ENCODE peak calls at places on chromosome 22, in eight cellular contexts. R is HCT116, A is transverse colon, I is endothelial cell of umbilical vein, Z is GM12891, V is esophagus muscularis mucosa, D is GM12892, B is spleen. N is an unnamed sample.
A peak's percentile ranks its signal among the peaks of the same experiment; 100 is the strongest.

GRCh38 chr22:47678667-47679287 is 916.3 kb downstream of the TBC1D22A start:
- DNase-seq in R (no peak), A (no peak), I (no peak), Z (no peak), V (no peak), D (no peak), B (no peak), N (no peak)

GRCh38 chr22:39873963-39874362 is 19.6 kb downstream of the ENTHD1 start:
- DNase-seq in R (no peak), A (no peak), I (no peak), Z (no peak), V (no peak), D (no peak), B (no peak), N (no peak)

GRCh38 chr22:32909561-32910348 is 108.2 kb downstream of the TIMP3 start:
- DNase-seq in R (no peak), A (no peak), I (no peak), Z (no peak), V (no peak), D (no peak), B (no peak), N (no peak)

GRCh38 chr22:26848244-26848920 is 191.0 kb downstream of the MIAT start:
- DNase-seq in R (no peak), A (no peak), I (no peak), Z (no peak), V (peak; percentile 62), D (no peak), B (no peak), N (no peak)

GRCh38 chr22:23829845-23830372 is 8.9 kb downstream of the DERL3 start:
- DNase-seq in R (no peak), A (no peak), I (no peak), Z (no peak), V (no peak), D (no peak), B (no peak), N (no peak)

GRCh38 chr22:45995405-45996101 is 18.6 kb upstream of the WNT7B start:
- DNase-seq in R (no peak), A (no peak), I (no peak), Z (no peak), V (no peak), D (no peak), B (peak; percentile 77), N (no peak)

GRCh38 chr22:48557473-48557872 is 1270.2 kb downstream of the BRD1 start:
- DNase-seq in R (no peak), A (no peak), I (no peak), Z (no peak), V (no peak), D (no peak), B (no peak), N (no peak)

GRCh38 chr22:41217553-41218157 is 12.5 kb downstream of the L3MBTL2 start:
- DNase-seq in R (no peak), A (peak; percentile 56), I (peak; percentile 72), Z (peak; percentile 60), V (peak; percentile 96), D (peak; percentile 56), B (no peak), N (peak; percentile 42)

GRCh38 chr22:48440176-48440575 is 1387.5 kb downstream of the BRD1 start:
- DNase-seq in R (no peak), A (no peak), I (no peak), Z (no peak), V (no peak), D (no peak), B (no peak), N (no peak)

GRCh38 chr22:49042877-49043859 is 784.5 kb downstream of the BRD1 start:
- DNase-seq in R (no peak), A (no peak), I (no peak), Z (no peak), V (no peak), D (no peak), B (no peak), N (no peak)

GRCh38 chr22:48561676-48562075 is 1266.0 kb downstream of the BRD1 start:
- DNase-seq in R (no peak), A (no peak), I (no peak), Z (no peak), V (no peak), D (no peak), B (no peak), N (no peak)

GRCh38 chr22:43077121-43077877 is 11.9 kb downstream of the TTLL1 start:
- DNase-seq in R (no peak), A (peak; percentile 19), I (no peak), Z (no peak), V (no peak), D (no peak), B (no peak), N (no peak)

GRCh38 chr22:47928626-47929025 is 1166.2 kb downstream of the TBC1D22A start:
- DNase-seq in R (no peak), A (no peak), I (no peak), Z (no peak), V (no peak), D (no peak), B (no peak), N (no peak)

GRCh38 chr22:43449205-43449830 is 37.5 kb downstream of the MPPED1 start:
- DNase-seq in R (no peak), A (no peak), I (no peak), Z (no peak), V (no peak), D (no peak), B (peak; percentile 28), N (no peak)

GRCh38 chr22:47396105-47396504 is 633.7 kb downstream of the TBC1D22A start:
- DNase-seq in R (no peak), A (no peak), I (no peak), Z (no peak), V (no peak), D (no peak), B (peak; percentile 56), N (no peak)

GRCh38 chr22:22593964-22594656 is 35.0 kb upstream of the PRAME start:
- DNase-seq in R (peak; percentile 48), A (peak; percentile 38), I (peak; percentile 64), Z (peak; percentile 37), V (no peak), D (peak; percentile 21), B (peak; percentile 83), N (peak; percentile 30)

DNA sequence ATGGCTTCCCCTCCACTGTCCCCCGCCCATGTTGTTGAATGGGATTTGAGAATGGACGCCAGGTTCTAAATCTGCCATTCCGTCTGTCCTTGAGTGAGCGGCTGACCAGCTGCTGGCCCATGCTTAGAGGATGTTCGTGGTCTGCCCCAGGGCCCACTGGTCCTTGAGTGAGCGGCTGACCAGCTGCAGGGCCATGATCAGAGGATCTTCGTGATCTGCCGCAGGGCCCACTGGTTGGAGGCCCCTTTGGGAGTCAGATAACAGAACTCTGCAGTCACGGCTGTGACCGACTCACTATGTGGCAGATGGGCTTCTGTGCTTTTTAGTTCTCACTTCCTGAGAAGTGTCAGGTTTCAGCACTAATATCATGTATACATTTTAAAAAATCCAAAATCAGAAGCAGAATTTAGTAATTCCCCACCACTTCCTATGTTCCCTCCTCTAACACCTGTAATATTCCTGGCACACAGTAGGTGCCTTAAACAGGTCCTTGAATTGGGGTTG is 54.1 kb downstream of the MICAL3 start:
- DNase-seq in R (no peak), A (no peak), I (no peak), Z (no peak), V (no peak), D (no peak), B (peak; percentile 60), N (no peak)
- TF ChIP-seq POLR2A in R (no peak), A (no peak), I (no peak), Z (no peak), V (no peak), D (no peak), B (no peak), N (no peak)

GRCh38 chr22:30304495-30305244 is 15.4 kb upstream of the CASTOR1 start:
- DNase-seq in R (no peak), A (peak; percentile 63), I (peak; percentile 36), Z (no peak), V (no peak), D (no peak), B (no peak), N (peak; percentile 79)

GRCh38 chr22:30305519-30305905 is 16.2 kb upstream of the CASTOR1 start:
- DNase-seq in R (no peak), A (peak; percentile 76), I (peak; percentile 55), Z (peak; percentile 60), V (no peak), D (peak; percentile 59), B (peak; percentile 91), N (peak; percentile 62)

GRCh38 chr22:30299322-30299721 is 10.0 kb upstream of the CASTOR1 start:
- DNase-seq in R (no peak), A (no peak), I (no peak), Z (no peak), V (no peak), D (no peak), B (no peak), N (no peak)

GRCh38 chr22:30302810-30303138 is 13.5 kb upstream of the CASTOR1 start:
- DNase-seq in R (no peak), A (no peak), I (no peak), Z (no peak), V (no peak), D (no peak), B (no peak), N (no peak)

GRCh38 chr22:30301995-30302809 is 12.9 kb upstream of the CASTOR1 start:
- DNase-seq in R (no peak), A (peak; percentile 70), I (no peak), Z (no peak), V (no peak), D (no peak), B (peak; percentile 89), N (peak; percentile 44)
- TF ChIP-seq POLR2AphosphoS5 in R (no peak), A (no peak), I (no peak), Z (no peak), V (peak; percentile 54), D (no peak), B (peak; percentile 77), N (peak; percentile 26)

GRCh38 chr22:31629741-31630184 is 32.3 kb downstream of the PISD start:
- DNase-seq in R (no peak), A (no peak), I (no peak), Z (no peak), V (no peak), D (no peak), B (peak; percentile 86), N (no peak)

GRCh38 chr22:31628362-31628761 is 33.7 kb downstream of the PISD start:
- DNase-seq in R (no peak), A (no peak), I (no peak), Z (no peak), V (no peak), D (no peak), B (no peak), N (no peak)

GRCh38 chr22:31628969-31629723 is 32.9 kb downstream of the PISD start:
- DNase-seq in R (no peak), A (no peak), I (no peak), Z (no peak), V (no peak), D (peak; percentile 18), B (peak; percentile 79), N (no peak)

GRCh38 chr22:31631381-31631780 is 30.6 kb downstream of the PISD start:
- DNase-seq in R (no peak), A (no peak), I (no peak), Z (no peak), V (no peak), D (no peak), B (peak; percentile 78), N (no peak)

GRCh38 chr22:31630331-31631329 is 31.4 kb downstream of the PISD start:
- DNase-seq in R (no peak), A (peak; percentile 81), I (peak; percentile 89), Z (peak; percentile 90), V (peak; percentile 95), D (peak; percentile 93), B (peak; percentile 98), N (peak; percentile 79)
- TF ChIP-seq POLR2A in R (peak; percentile 61), A (peak; percentile 27), I (peak; percentile 39), Z (no peak), V (no peak), D (peak; percentile 64), B (no peak), N (no peak)

GRCh38 chr22:19874307-19875060 is 19.8 kb upstream of the GNB1L start:
- DNase-seq in R (no peak), A (no peak), I (peak; percentile 77), Z (peak; percentile 15), V (no peak), D (peak; percentile 15), B (peak; percentile 75), N (peak; percentile 47)
- TF ChIP-seq POLR2AphosphoS5 in R (no peak), A (no peak), I (peak; percentile 43), Z (no peak), V (no peak), D (no peak), B (no peak), N (no peak)

N was measured in stomach.